ENCODE peak calls at places on chromosomes 7 and 10, in four cellular contexts. V is OCI-LY7, J is dorsolateral prefrontal cortex, G is left ventricle myocardium inferior. A is an unnamed sample.

GRCh38 chr10:12351447-12351846 is 2.1 kb downstream of the CAMK1D start:
- DNase-seq in V (no peak), J (peak; percentile 51), G (no peak), A (peak; percentile 59)

GRCh38 chr10:8060010-8060703 is 5.7 kb downstream of the GATA3 start:
- DNase-seq in V (peak; percentile 41), J (no peak), G (no peak), A (peak; percentile 68)

GRCh38 chr10:120514035-120514620 is 57.1 kb downstream of the PLPP4 start:
- DNase-seq in V (peak; percentile 36), J (no peak), G (no peak), A (peak; percentile 22)

GRCh38 chr10:124250506-124250905 is 157.1 kb upstream of the CHST15 start:
- DNase-seq in V (no peak), J (no peak), G (no peak), A (no peak)

GRCh38 chr7:78675511-78675910 is 778.0 kb downstream of the MAGI2 start:
- DNase-seq in V (no peak), J (no peak), G (no peak), A (no peak)

GRCh38 chr10:25888627-25889026 is 45.4 kb upstream of the MYO3A start:
- DNase-seq in V (no peak), J (no peak), G (no peak), A (no peak)

GRCh38 chr10:78432582-78432981 is 398.9 kb downstream of the RPS24 start:
- DNase-seq in V (peak; percentile 3), J (no peak), G (no peak), A (no peak)

GRCh38 chr10:76624470-76624869 is 1013.1 kb downstream of the KCNMA1 start:
- DNase-seq in V (no peak), J (no peak), G (no peak), A (peak; percentile 44)

GRCh38 chr7:918441-919113 is 35.9 kb downstream of the ADAP1 start:
- DNase-seq in V (no peak), J (peak; percentile 25), G (peak; percentile 2), A (no peak)

GRCh38 chr7:103075337-103075918 is 488 bp downstream of the ARMC10 start:
- DNase-seq in V (peak; percentile 74), J (peak; percentile 54), G (peak; percentile 36), A (peak; percentile 83)

GRCh38 chr7:29968683-29969457 is 20.7 kb downstream of the SCRN1 start:
- DNase-seq in V (no peak), J (no peak), G (no peak), A (no peak)

GRCh38 chr7:22822486-22823141 is at the start of gene TOMM7:
- DNase-seq in V (peak; percentile 98), J (peak; percentile 90), G (peak; percentile 90), A (peak; percentile 99)

GRCh38 chr10:57788117-57788516 is 479.6 kb downstream of the IPMK start:
- DNase-seq in V (no peak), J (no peak), G (no peak), A (no peak)

GRCh38 chr7:112193915-112194502 is 12.2 kb downstream of the DOCK4 start:
- DNase-seq in V (no peak), J (no peak), G (no peak), A (no peak)

GRCh38 chr7:97024209-97025129 is at the start of gene DLX5:
- DNase-seq in V (no peak), J (no peak), G (no peak), A (no peak)

GRCh38 chr7:16695621-16696237 is 49.7 kb downstream of the BZW2 start:
- DNase-seq in V (peak; percentile 19), J (no peak), G (no peak), A (peak; percentile 21)

GRCh38 chr10:69348824-69349541 is 67.7 kb downstream of the TACR2 start:
- DNase-seq in V (peak; percentile 61), J (no peak), G (peak; percentile 47), A (peak; percentile 22)

GRCh38 chr10:84825330-84825729 is 496.9 kb downstream of the CCSER2 start:
- DNase-seq in V (no peak), J (no peak), G (peak; percentile 22), A (no peak)

GRCh38 chr7:114889646-114890285 is 32.1 kb upstream of the MDFIC start:
- DNase-seq in V (no peak), J (no peak), G (no peak), A (peak; percentile 13)

GRCh38 chr10:16685551-16685950 is 131.7 kb downstream of the RSU1 start:
- DNase-seq in V (no peak), J (no peak), G (no peak), A (no peak)

GRCh38 chr7:120272261-120272895 is 597 bp upstream of the KCND2 start:
- DNase-seq in V (peak; percentile 23), J (no peak), G (no peak), A (peak; percentile 76)

GRCh38 chr7:144671429-144671828 is 164.4 kb downstream of the TPK1 start:
- DNase-seq in V (no peak), J (no peak), G (no peak), A (no peak)

GRCh38 chr7:50266893-50267386 is 37.6 kb upstream of the IKZF1 start:
- DNase-seq in V (peak; percentile 76), J (no peak), G (peak; percentile 17), A (peak; percentile 83)

GRCh38 chr7:46192191-46192590 is 271.1 kb upstream of the IGFBP3 start:
- DNase-seq in V (no peak), J (no peak), G (no peak), A (no peak)

GRCh38 chr10:56329961-56330360 is 31.1 kb downstream of the ZWINT start:
- DNase-seq in V (no peak), J (no peak), G (no peak), A (no peak)

DNA sequence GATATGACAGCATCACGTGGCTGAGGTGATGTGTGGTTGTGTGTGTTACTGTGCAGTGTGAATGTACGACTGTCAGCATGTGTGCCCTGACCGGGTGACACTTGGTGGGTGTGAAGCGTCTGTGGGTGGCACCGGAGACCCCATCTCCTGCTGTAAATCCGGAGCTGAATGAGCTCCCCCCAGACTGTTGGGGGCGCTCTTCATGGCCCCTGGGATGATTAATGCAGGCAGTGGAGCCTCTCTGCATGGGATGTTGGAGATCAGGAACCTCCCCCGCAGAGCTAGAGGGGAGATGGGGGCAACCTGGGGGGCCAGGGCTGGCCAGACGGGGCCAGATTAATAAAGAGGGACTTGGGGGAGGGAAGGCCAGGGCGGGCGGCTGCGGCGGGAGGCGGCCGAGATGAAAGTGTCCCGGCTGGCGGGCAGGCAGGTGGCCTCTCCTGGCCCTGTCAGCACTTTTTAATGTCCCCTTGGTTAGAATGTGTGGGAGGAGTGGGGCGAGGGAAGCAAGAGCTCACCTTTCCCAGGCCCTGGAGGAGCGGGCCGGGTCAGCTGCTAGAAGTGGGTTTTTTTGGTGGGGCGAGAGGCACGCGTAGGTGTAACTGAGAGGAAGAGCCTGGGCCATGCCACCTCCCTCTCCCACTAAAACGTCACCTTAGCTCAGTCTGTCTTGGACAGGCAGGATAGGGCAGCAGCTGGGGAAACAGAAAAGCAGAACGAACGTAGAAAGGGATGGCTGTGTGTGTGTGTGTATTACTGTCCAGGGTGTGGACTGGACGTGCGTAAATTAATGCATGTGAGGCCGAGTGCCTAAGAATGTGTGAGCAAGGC is 34.2 kb downstream of the HIF1AN start:
- DNase-seq in V (peak; percentile 10), J (no peak), G (no peak), A (no peak)
- TF ChIP-seq CTCF in V (peak; percentile 61), J (no peak), G (no peak), A (no peak)

GRCh38 chr7:151312356-151312755 is 29.3 kb upstream of the NUB1 start:
- DNase-seq in V (no peak), J (no peak), G (no peak), A (no peak)
- H3K4me3 ChIP-seq in V (no peak overlapping the region), J (no peak overlapping the region), G (no peak overlapping the region), A (no peak overlapping the region)

DNA sequence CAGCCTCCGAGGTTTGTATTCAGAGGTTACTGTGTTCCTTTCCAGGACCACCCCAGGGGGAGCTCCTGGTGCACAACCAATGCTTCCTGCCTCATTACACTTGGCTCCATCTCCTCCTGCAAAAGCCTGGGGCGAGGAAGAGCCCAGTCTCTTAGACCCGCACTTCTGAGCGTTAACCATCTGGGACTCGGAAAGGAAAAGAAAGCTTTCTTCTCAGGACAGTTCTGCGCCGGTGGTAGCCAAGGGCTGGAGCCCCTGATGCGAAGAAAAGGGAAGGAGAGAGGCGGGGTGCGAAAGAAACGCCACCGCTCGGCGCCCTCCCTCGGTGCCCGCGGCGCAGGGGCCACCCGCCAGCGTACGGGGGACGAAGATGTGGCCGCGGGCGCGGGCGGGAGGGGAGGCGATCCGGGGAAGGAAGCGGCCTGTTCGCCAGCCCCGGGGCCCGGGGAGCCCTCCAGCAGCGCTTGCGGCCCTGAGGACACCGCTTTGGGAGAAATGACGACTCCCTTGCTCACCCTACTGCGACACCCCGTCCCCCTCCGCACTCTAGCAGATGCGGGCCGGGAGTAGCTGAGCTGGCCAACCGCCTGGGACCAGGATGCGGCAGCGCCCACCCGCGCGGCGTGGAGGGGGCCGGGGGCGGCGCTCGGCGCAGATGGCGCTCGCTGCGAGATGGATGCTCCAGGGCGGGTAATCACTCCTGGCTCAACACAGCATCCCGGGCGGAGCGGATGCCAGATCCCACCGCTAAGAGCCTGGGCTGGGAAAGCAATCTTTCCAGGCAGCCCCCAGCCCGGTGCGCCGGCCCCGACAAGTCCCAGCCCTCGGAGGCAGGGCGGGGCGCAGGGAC is 1.3 kb downstream of the NRCAM start:
- DNase-seq in V (no peak), J (peak; percentile 78), G (no peak), A (no peak)
- TF ChIP-seq CTCF in V (no peak), J (no peak), G (no peak), A (no peak)

GRCh38 chr10:15311885-15312280 is 59.2 kb downstream of the FAM171A1 start:
- DNase-seq in V (no peak), J (no peak), G (no peak), A (no peak)

GRCh38 chr10:15313844-15314243 is 57.2 kb downstream of the FAM171A1 start:
- DNase-seq in V (no peak), J (peak; percentile 64), G (no peak), A (no peak)

GRCh38 chr10:15311249-15311884 is 59.7 kb downstream of the FAM171A1 start:
- DNase-seq in V (no peak), J (no peak), G (no peak), A (no peak)

GRCh38 chr10:15314482-15315070 is 56.5 kb downstream of the FAM171A1 start:
- DNase-seq in V (no peak), J (no peak), G (no peak), A (no peak)

GRCh38 chr10:15313034-15313433 is 58.1 kb downstream of the FAM171A1 start:
- DNase-seq in V (no peak), J (peak; percentile 58), G (no peak), A (no peak)
- H3K4me3 ChIP-seq in V (no peak overlapping the region), J (peak overlapping the region; percentile 44), G (peak overlapping the region; percentile 49), A (no peak overlapping the region)

DNA sequence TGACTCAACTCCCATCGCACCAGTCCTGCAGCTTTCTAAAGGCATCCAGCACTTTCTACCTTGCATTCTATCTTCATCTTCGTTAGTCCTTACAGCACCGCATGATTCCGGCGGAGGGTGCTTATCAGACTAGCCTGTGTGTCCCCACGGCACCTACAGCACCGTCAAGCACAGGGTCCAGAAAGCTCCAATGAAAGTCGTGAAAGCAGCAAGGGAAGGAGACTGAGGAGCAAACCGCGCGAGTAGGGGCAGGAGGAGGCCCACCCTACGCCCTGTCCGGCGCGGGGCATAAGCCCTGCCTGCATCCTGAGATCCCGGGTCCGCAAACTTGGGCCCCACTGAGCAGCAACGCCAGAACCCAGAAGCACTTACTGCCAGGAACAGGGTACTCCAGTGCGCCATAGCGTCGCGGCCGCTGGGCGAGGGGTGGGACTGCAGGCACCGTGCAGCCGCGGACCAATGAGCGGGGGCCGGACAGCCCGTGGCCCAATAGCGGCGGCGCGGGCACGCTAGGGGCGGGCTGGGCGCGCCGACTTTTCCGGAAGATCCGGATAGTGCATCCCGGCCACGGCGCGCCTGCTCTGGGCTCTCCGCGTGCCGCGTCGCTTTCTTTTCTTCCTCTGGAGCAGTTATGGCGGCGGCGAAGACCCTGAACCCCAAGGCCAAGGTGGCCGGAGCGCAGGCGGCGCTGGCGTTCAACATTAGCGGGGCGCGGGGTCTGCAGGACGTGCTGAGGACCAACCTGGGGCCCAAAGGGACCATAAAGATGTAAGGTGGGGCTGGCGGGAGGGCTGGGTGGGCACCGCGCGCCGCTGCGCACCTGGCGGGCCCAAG is 122.1 kb upstream of the VKORC1L1 start:
- DNase-seq in V (peak; percentile 92), J (peak; percentile 97), G (peak; percentile 91), A (peak; percentile 95)
- TF ChIP-seq CTCF in V (no peak), J (peak; percentile 48), G (peak; percentile 39), A (no peak)